ENCODE peak calls at places on chromosomes 1 and 21, in eight cellular contexts. Y is CD8-positive, alpha-beta memory T cell; J is activated CD8-positive, alpha-beta T cell treated with anti-CD3 and anti-CD28 coated beads, Interleukin-2, amount 10 ng/mL, durations not matched to agents 7 days and 5 days; I is GM04504; M is fibroblast of lung; T is neural crest cell; Q is AG10803; E is stimulated activated CD8-positive, alpha-beta memory T cell treated with anti-CD3 and anti-CD28 coated beads, Interleukin-7, amount 100 ng/mL, for 1 hour. W is an unnamed sample.

GRCh38 chr1:106746448-106747085 is 309.9 kb upstream of the PRMT6 start:
- DNase-seq in M (peak; percentile 2), J (no peak), I (no peak), Q (no peak), T (no peak), Y (no peak), E (no peak), W (no peak)

GRCh38 chr1:48817505-48818114 is 40.9 kb upstream of the BEND5 start:
- DNase-seq in J (peak; percentile 23), Y (no peak), E (no peak), Q (peak; percentile 48), M (peak; percentile 63), I (no peak), T (peak; percentile 51), W (no peak)

GRCh38 chr1:8562881-8563865 is 245.3 kb downstream of the SLC45A1 start:
- DNase-seq in Q (peak; percentile 54), Y (no peak), M (peak; percentile 45), J (no peak), I (no peak), E (no peak), T (no peak), W (no peak)

GRCh38 chr1:113390871-113391642 is 742 bp downstream of the MAGI3 start:
- DNase-seq in M (peak; percentile 25), Y (peak; percentile 26), I (no peak), J (peak; percentile 58), Q (peak; percentile 17), E (no peak), T (peak; percentile 20), W (peak; percentile 42)

GRCh38 chr1:62306065-62306464 is 13.2 kb downstream of the KANK4 start:
- DNase-seq in Y (no peak), E (no peak), I (no peak), J (no peak), Q (no peak), M (no peak), T (no peak), W (no peak)

GRCh38 chr1:41452704-41453350 is 31.7 kb downstream of the EDN2 start:
- DNase-seq in E (no peak), Y (no peak), T (no peak), I (no peak), M (no peak), J (no peak), Q (no peak), W (no peak)

GRCh38 chr1:91283421-91283726 is 121.3 kb downstream of the HFM1 start:
- DNase-seq in E (no peak), I (no peak), T (no peak), Q (no peak), J (no peak), M (no peak), Y (no peak), W (no peak)

GRCh38 chr1:26200413-26200812 is 10.0 kb downstream of the CATSPER4 start:
- DNase-seq in E (no peak), I (no peak), J (no peak), Q (no peak), Y (no peak), M (no peak), T (no peak), W (no peak)

GRCh38 chr1:172826096-172826741 is 167.3 kb downstream of the FASLG start:
- DNase-seq in M (peak; percentile 98), I (peak; percentile 78), Y (no peak), Q (peak; percentile 92), T (no peak), J (no peak), E (no peak), W (no peak)

GRCh38 chr1:242966892-242967291 is 288.2 kb downstream of the CEP170 start:
- DNase-seq in I (no peak), T (no peak), M (no peak), Q (no peak), E (no peak), Y (no peak), J (no peak), W (no peak)

GRCh38 chr1:3111616-3112021 is 42.6 kb downstream of the PRDM16 start:
- DNase-seq in Y (no peak), M (no peak), J (no peak), T (no peak), I (no peak), Q (no peak), E (no peak), W (no peak)

GRCh38 chr1:111720274-111720976 is 18.8 kb downstream of the INKA2 start:
- DNase-seq in T (no peak), Q (no peak), J (peak; percentile 18), I (no peak), Y (no peak), E (no peak), M (no peak), W (no peak)

GRCh38 chr21:41817228-41817627 is 50.4 kb upstream of the RIPK4 start:
- DNase-seq in M (peak; percentile 73), J (peak; percentile 47), Y (no peak), E (no peak), Q (peak; percentile 80), T (peak; percentile 48), I (peak; percentile 53), W (no peak)

GRCh38 chr21:20997308-20997632 is 939 bp upstream of the NCAM2 start:
- DNase-seq in I (no peak), E (no peak), J (no peak), M (peak; percentile 5), T (no peak), Q (no peak), Y (no peak), W (no peak)

W was measured in T-helper 17 cell.